ENCODE peak calls at places on chromosomes 5 and 9, in eight cellular contexts. One of them, this sample, is unnamed.
A peak's percentile ranks its signal among the peaks of the same experiment; 100 is the strongest.

GRCh38 chr5:180007582-180007981 is 64.0 kb downstream of the RNF130 start:
- DNase-seq in GM23338: peak; percentile 41
- DNase-seq in brain microvascular endothelial cell: no peak
- DNase-seq in BJ: no peak
- DNase-seq in GM12865: no peak
- DNase-seq in cardiac fibroblast: no peak
- DNase-seq in AG10803: no peak
- DNase-seq in kidney: no peak
- DNase-seq in this sample: no peak

GRCh38 chr9:4827224-4827623 is 34.5 kb downstream of the RCL1 start:
- DNase-seq in GM23338: no peak
- DNase-seq in brain microvascular endothelial cell: no peak
- DNase-seq in BJ: no peak
- DNase-seq in GM12865: no peak
- DNase-seq in cardiac fibroblast: no peak
- DNase-seq in AG10803: no peak
- DNase-seq in kidney: no peak
- DNase-seq in this sample: no peak

GRCh38 chr9:113624721-113625120 is 161.2 kb downstream of the RGS3 start:
- DNase-seq in GM23338: no peak
- DNase-seq in brain microvascular endothelial cell: peak; percentile 40
- DNase-seq in BJ: no peak
- DNase-seq in GM12865: no peak
- DNase-seq in cardiac fibroblast: peak; percentile 38
- DNase-seq in AG10803: peak; percentile 82
- DNase-seq in kidney: no peak
- DNase-seq in this sample: no peak

GRCh38 chr5:131579917-131580671 is 54.9 kb downstream of the RAPGEF6 start:
- DNase-seq in GM23338: no peak
- DNase-seq in brain microvascular endothelial cell: no peak
- DNase-seq in BJ: no peak
- DNase-seq in GM12865: no peak
- DNase-seq in cardiac fibroblast: no peak
- DNase-seq in AG10803: no peak
- DNase-seq in kidney: no peak
- DNase-seq in this sample: no peak

GRCh38 chr9:38443597-38443996 is 19.3 kb upstream of the IGFBPL1 start:
- DNase-seq in GM23338: no peak
- DNase-seq in brain microvascular endothelial cell: no peak
- DNase-seq in BJ: no peak
- DNase-seq in GM12865: no peak
- DNase-seq in cardiac fibroblast: no peak
- DNase-seq in AG10803: no peak
- DNase-seq in kidney: no peak
- DNase-seq in this sample: no peak

GRCh38 chr5:145768863-145769262 is 66.3 kb downstream of the PRELID2 start:
- DNase-seq in GM23338: no peak
- DNase-seq in brain microvascular endothelial cell: no peak
- DNase-seq in BJ: no peak
- DNase-seq in GM12865: no peak
- DNase-seq in cardiac fibroblast: no peak
- DNase-seq in AG10803: no peak
- DNase-seq in kidney: no peak
- DNase-seq in this sample: no peak

GRCh38 chr9:135482015-135482754 is 2.6 kb downstream of the PPP1R26 start:
- DNase-seq in GM23338: no peak
- DNase-seq in brain microvascular endothelial cell: no peak
- DNase-seq in BJ: no peak
- DNase-seq in GM12865: no peak
- DNase-seq in cardiac fibroblast: no peak
- DNase-seq in AG10803: no peak
- DNase-seq in kidney: no peak
- DNase-seq in this sample: no peak

GRCh38 chr9:37178742-37179141 is 58.4 kb downstream of the ZCCHC7 start:
- DNase-seq in GM23338: no peak
- DNase-seq in brain microvascular endothelial cell: no peak
- DNase-seq in BJ: no peak
- DNase-seq in GM12865: no peak
- DNase-seq in cardiac fibroblast: no peak
- DNase-seq in AG10803: no peak
- DNase-seq in kidney: no peak
- DNase-seq in this sample: no peak

GRCh38 chr5:55645304-55645703 is 66.8 kb downstream of the SLC38A9 start:
- DNase-seq in GM23338: no peak
- DNase-seq in brain microvascular endothelial cell: no peak
- DNase-seq in BJ: no peak
- DNase-seq in GM12865: no peak
- DNase-seq in cardiac fibroblast: peak; percentile 73
- DNase-seq in AG10803: peak; percentile 67
- DNase-seq in kidney: no peak
- DNase-seq in this sample: no peak

GRCh38 chr5:98624145-98624880 is 149.2 kb upstream of the RGMB start:
- DNase-seq in GM23338: no peak
- DNase-seq in brain microvascular endothelial cell: no peak
- DNase-seq in BJ: no peak
- DNase-seq in GM12865: no peak
- DNase-seq in cardiac fibroblast: no peak
- DNase-seq in AG10803: no peak
- DNase-seq in kidney: no peak
- DNase-seq in this sample: no peak

GRCh38 chr5:41161271-41161670 is 52.1 kb downstream of the C6 start:
- DNase-seq in GM23338: no peak
- DNase-seq in brain microvascular endothelial cell: no peak
- DNase-seq in BJ: peak; percentile 46
- DNase-seq in GM12865: no peak
- DNase-seq in cardiac fibroblast: no peak
- DNase-seq in AG10803: peak; percentile 49
- DNase-seq in kidney: no peak
- DNase-seq in this sample: no peak

GRCh38 chr9:34651876-34652602 is at the start of gene IL11RA:
- DNase-seq in GM23338: peak; percentile 96
- DNase-seq in brain microvascular endothelial cell: peak; percentile 75
- DNase-seq in BJ: no peak
- DNase-seq in GM12865: peak; percentile 76
- DNase-seq in cardiac fibroblast: peak; percentile 91
- DNase-seq in AG10803: peak; percentile 94
- DNase-seq in kidney: peak; percentile 95
- DNase-seq in this sample: peak; percentile 87

GRCh38 chr9:94920439-94920951 is 194.0 kb downstream of the AOPEP start:
- DNase-seq in GM23338: no peak
- DNase-seq in brain microvascular endothelial cell: no peak
- DNase-seq in BJ: peak; percentile 90
- DNase-seq in GM12865: no peak
- DNase-seq in cardiac fibroblast: peak; percentile 80
- DNase-seq in AG10803: peak; percentile 98
- DNase-seq in kidney: peak; percentile 89
- DNase-seq in this sample: no peak

GRCh38 chr5:171444582-171444981 is 25.1 kb downstream of the FGF18 start:
- DNase-seq in GM23338: no peak
- DNase-seq in brain microvascular endothelial cell: no peak
- DNase-seq in BJ: no peak
- DNase-seq in GM12865: no peak
- DNase-seq in cardiac fibroblast: no peak
- DNase-seq in AG10803: peak; percentile 32
- DNase-seq in kidney: no peak
- DNase-seq in this sample: no peak

GRCh38 chr9:126148523-126148870 is 178.1 kb upstream of the MVB12B start:
- DNase-seq in GM23338: no peak
- DNase-seq in brain microvascular endothelial cell: no peak
- DNase-seq in BJ: no peak
- DNase-seq in GM12865: no peak
- DNase-seq in cardiac fibroblast: no peak
- DNase-seq in AG10803: no peak
- DNase-seq in kidney: no peak
- DNase-seq in this sample: peak; percentile 60

GRCh38 chr5:94375801-94376200 is 242.6 kb downstream of the KIAA0825 start:
- DNase-seq in GM23338: no peak
- DNase-seq in brain microvascular endothelial cell: peak; percentile 15
- DNase-seq in BJ: no peak
- DNase-seq in GM12865: no peak
- DNase-seq in cardiac fibroblast: peak; percentile 9
- DNase-seq in AG10803: no peak
- DNase-seq in kidney: no peak
- DNase-seq in this sample: no peak

DNA sequence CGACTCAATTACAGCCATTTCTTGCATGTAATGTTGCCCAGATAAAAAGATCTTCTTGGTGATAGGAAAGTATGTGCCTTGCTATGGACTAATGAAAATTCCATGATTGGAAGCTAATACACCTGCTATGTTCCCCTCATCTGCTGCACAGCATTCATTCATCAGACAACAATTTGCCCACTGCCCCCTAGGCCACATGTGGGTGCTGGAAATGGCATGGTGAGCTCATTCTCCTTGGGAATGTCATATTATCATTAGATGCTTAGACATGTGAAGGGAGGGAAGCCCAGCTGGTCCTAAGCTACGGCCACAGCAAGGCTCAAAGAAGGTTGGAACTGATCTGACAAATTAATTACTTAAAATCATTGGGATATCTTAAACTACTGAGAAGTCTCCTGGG is 128.4 kb upstream of the GRIA1 start:
- DNase-seq in GM23338: no peak
- DNase-seq in brain microvascular endothelial cell: no peak
- DNase-seq in BJ: no peak
- DNase-seq in GM12865: no peak
- DNase-seq in cardiac fibroblast: no peak
- DNase-seq in AG10803: no peak
- DNase-seq in kidney: no peak
- DNase-seq in this sample: no peak
- TF ChIP-seq CTCF in GM23338: no peak
- TF ChIP-seq CTCF in brain microvascular endothelial cell: no peak
- TF ChIP-seq CTCF in BJ: no peak
- TF ChIP-seq CTCF in GM12865: no peak
- TF ChIP-seq CTCF in cardiac fibroblast: no peak
- TF ChIP-seq CTCF in AG10803: no peak
- TF ChIP-seq CTCF in kidney: no peak
- TF ChIP-seq CTCF in this sample: no peak

GRCh38 chr5:72314571-72315172 is 5.4 kb downstream of the MRPS27 start:
- DNase-seq in GM23338: peak; percentile 37
- DNase-seq in brain microvascular endothelial cell: peak; percentile 81
- DNase-seq in BJ: no peak
- DNase-seq in GM12865: no peak
- DNase-seq in cardiac fibroblast: peak; percentile 89
- DNase-seq in AG10803: peak; percentile 46
- DNase-seq in kidney: no peak
- DNase-seq in this sample: no peak

GRCh38 chr5:72325566-72326297 is 5.6 kb downstream of the PTCD2 start:
- DNase-seq in GM23338: no peak
- DNase-seq in brain microvascular endothelial cell: no peak
- DNase-seq in BJ: peak; percentile 40
- DNase-seq in GM12865: no peak
- DNase-seq in cardiac fibroblast: peak; percentile 83
- DNase-seq in AG10803: peak; percentile 81
- DNase-seq in kidney: no peak
- DNase-seq in this sample: no peak

GRCh38 chr5:72324186-72324825 is 4.1 kb downstream of the PTCD2 start:
- DNase-seq in GM23338: no peak
- DNase-seq in brain microvascular endothelial cell: no peak
- DNase-seq in BJ: no peak
- DNase-seq in GM12865: no peak
- DNase-seq in cardiac fibroblast: no peak
- DNase-seq in AG10803: no peak
- DNase-seq in kidney: no peak
- DNase-seq in this sample: no peak

DNA sequence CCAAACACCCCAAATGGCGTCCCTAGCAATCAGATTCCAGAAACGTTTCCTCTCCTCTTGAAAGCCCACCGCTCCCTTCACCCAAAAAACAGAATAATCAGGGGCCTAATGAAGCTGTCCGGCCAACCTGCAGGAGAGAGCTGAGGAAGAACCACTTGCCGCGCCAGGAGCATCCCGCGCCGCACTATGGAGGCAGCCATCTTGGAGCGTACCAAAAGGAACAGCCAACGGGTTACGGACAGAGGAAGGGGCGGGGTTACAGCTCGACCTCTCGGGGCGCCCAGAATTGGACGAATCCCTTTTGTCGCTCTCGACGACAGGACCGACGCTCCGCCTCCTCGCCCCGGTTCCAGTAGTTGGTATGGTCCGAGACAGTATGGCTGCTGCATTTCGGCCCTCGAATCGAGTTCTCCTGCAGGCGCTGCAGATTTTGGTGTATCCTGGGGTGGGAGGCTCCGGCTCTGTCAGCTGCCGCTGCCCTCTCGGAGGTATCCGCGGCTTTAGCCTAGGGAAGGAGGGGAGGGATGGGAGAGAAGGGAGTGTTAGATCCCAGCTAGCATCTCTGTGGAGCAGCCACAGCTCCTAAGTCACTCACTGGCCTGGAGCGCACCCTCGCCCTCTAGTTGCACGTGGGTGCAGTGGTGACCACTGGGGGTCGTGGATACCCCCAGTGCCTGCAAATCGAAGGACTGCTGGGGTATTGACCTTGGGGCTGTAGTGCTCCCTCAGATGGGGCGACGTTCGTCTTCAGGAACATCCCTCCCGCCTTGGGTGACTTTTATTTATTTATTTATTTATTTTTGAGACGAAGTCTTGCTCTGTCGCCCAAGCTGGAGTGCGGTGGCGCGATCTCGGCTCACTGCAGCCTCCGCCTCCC is at the start of the genes MRPS27 and PTCD2:
- DNase-seq in GM23338: peak; percentile 100
- DNase-seq in brain microvascular endothelial cell: peak; percentile 98
- DNase-seq in BJ: peak; percentile 79
- DNase-seq in GM12865: peak; percentile 100
- DNase-seq in cardiac fibroblast: peak; percentile 100
- DNase-seq in AG10803: peak; percentile 99
- DNase-seq in kidney: peak; percentile 98
- DNase-seq in this sample: peak; percentile 98
- TF ChIP-seq CTCF in GM23338: peak; percentile 36
- TF ChIP-seq CTCF in brain microvascular endothelial cell: peak; percentile 41
- TF ChIP-seq CTCF in BJ: peak; percentile 41
- TF ChIP-seq CTCF in GM12865: peak; percentile 25
- TF ChIP-seq CTCF in cardiac fibroblast: peak; percentile 20
- TF ChIP-seq CTCF in AG10803: peak; percentile 27
- TF ChIP-seq CTCF in kidney: peak; percentile 4
- TF ChIP-seq CTCF in this sample: peak; percentile 21

GRCh38 chr9:32832354-32832753 is 49.0 kb downstream of the TMEM215 start:
- DNase-seq in GM23338: no peak
- DNase-seq in brain microvascular endothelial cell: no peak
- DNase-seq in BJ: no peak
- DNase-seq in GM12865: no peak
- DNase-seq in cardiac fibroblast: no peak
- DNase-seq in AG10803: no peak
- DNase-seq in kidney: no peak
- DNase-seq in this sample: no peak
- TF ChIP-seq CTCF in GM23338: no peak
- TF ChIP-seq CTCF in brain microvascular endothelial cell: no peak
- TF ChIP-seq CTCF in BJ: no peak
- TF ChIP-seq CTCF in GM12865: no peak
- TF ChIP-seq CTCF in cardiac fibroblast: no peak
- TF ChIP-seq CTCF in AG10803: no peak
- TF ChIP-seq CTCF in kidney: no peak
- TF ChIP-seq CTCF in this sample: no peak

DNA sequence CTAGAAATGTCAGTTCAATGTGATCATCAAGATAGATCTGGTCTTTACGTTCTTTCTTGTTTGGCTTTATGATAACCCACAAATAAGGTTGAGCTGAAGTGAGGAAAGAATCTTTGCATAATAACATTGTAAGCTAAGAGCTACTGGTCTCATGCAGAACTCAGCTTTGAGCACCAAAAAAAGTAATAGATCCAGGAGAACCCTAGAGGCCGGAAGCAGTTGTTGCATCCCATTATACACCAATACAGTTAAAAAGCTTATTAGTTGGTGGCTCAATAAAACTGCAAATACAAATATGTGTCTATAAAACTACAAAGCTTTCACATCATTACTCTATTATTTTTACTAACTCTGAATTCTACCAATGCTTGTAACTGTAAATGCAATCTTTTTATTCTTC is 85.5 kb upstream of the NUDT12 start:
- DNase-seq in GM23338: no peak
- DNase-seq in brain microvascular endothelial cell: no peak
- DNase-seq in BJ: no peak
- DNase-seq in GM12865: no peak
- DNase-seq in cardiac fibroblast: no peak
- DNase-seq in AG10803: no peak
- DNase-seq in kidney: no peak
- DNase-seq in this sample: no peak
- TF ChIP-seq CTCF in GM23338: peak; percentile 54
- TF ChIP-seq CTCF in brain microvascular endothelial cell: no peak
- TF ChIP-seq CTCF in BJ: no peak
- TF ChIP-seq CTCF in GM12865: peak; percentile 8
- TF ChIP-seq CTCF in cardiac fibroblast: peak; percentile 13
- TF ChIP-seq CTCF in AG10803: no peak
- TF ChIP-seq CTCF in kidney: no peak
- TF ChIP-seq CTCF in this sample: no peak